ENCODE peak calls at places on chromosomes 7 and 10, in seven cellular contexts. J is A549; U is prostate gland; Z is mammary epithelial cell; P is A172; R is activated CD8-positive, alpha-beta memory T cell treated with anti-CD3 and anti-CD28 coated beads for 48 hours; V is T follicular helper cell. O is an unnamed sample.

GRCh38 chr7:108613147-108613948 is 43.7 kb downstream of the DNAJB9 start:
- DNase-seq in U (no peak), V (no peak), Z (peak), R (no peak), P (peak), J (peak), O (peak)

GRCh38 chr7:20330797-20331230 is at the start of gene ITGB8:
- DNase-seq in V (no peak), R (no peak), J (peak), Z (no peak), U (peak), P (no peak), O (no peak)

GRCh38 chr10:62658516-62658915 is 146.0 kb upstream of the ADO start:
- DNase-seq in V (no peak), R (no peak), Z (no peak), U (no peak), J (no peak), P (no peak), O (no peak)

GRCh38 chr7:116446179-116446855 is 53.2 kb upstream of the CAV2 start:
- DNase-seq in R (no peak), J (no peak), Z (no peak), V (no peak), P (no peak), U (no peak), O (no peak)

GRCh38 chr7:108248418-108248817 is 118.3 kb upstream of the LAMB4 start:
- DNase-seq in V (no peak), Z (no peak), U (no peak), R (no peak), J (no peak), P (no peak), O (no peak)

GRCh38 chr7:131895541-131896173 is 339.2 kb upstream of the PODXL start:
- DNase-seq in P (peak), U (no peak), Z (peak), J (peak), V (no peak), R (no peak), O (peak)

GRCh38 chr10:78365711-78366110 is 332.0 kb downstream of the RPS24 start:
- DNase-seq in Z (no peak), J (no peak), U (no peak), P (no peak), R (no peak), V (no peak), O (peak)

GRCh38 chr7:49038821-49039358 is 114.5 kb downstream of the CDC14C start:
- DNase-seq in Z (no peak), J (no peak), V (no peak), U (no peak), R (no peak), P (no peak), O (no peak)

GRCh38 chr7:14748461-14748860 is 154.1 kb downstream of the DGKB start:
- DNase-seq in P (peak), Z (peak), J (no peak), V (no peak), R (no peak), U (no peak), O (peak)

GRCh38 chr10:13340068-13340467 is 8.0 kb downstream of the SEPHS1 start:
- DNase-seq in Z (no peak), J (no peak), P (no peak), V (no peak), U (no peak), R (no peak), O (no peak)

GRCh38 chr10:113937756-113938155 is 83.3 kb downstream of the NHLRC2 start:
- DNase-seq in U (no peak), V (no peak), Z (no peak), P (no peak), J (no peak), R (no peak), O (no peak)

GRCh38 chr7:105600720-105601550 is 19.6 kb upstream of the EFCAB10 start:
- DNase-seq in P (no peak), V (no peak), U (no peak), J (no peak), Z (peak), R (no peak), O (peak)

GRCh38 chr10:94315975-94316464 is 46.7 kb downstream of the NOC3L start:
- DNase-seq in P (no peak), R (no peak), V (no peak), Z (no peak), U (no peak), J (no peak), O (peak)

GRCh38 chr10:101132636-101133473 is 1.8 kb downstream of the TLX1 start:
- DNase-seq in P (no peak), V (no peak), J (no peak), Z (no peak), R (no peak), U (no peak), O (no peak)

GRCh38 chr10:62726142-62726541 is 78.4 kb upstream of the ADO start:
- DNase-seq in V (no peak), Z (peak), U (no peak), J (no peak), P (no peak), R (peak), O (no peak)

GRCh38 chr10:31617767-31618166 is 298.8 kb downstream of the ZEB1 start:
- DNase-seq in R (no peak), V (no peak), J (no peak), Z (no peak), P (no peak), U (no peak), O (no peak)

GRCh38 chr10:21053953-21054352 is 156.8 kb upstream of the NEBL start:
- DNase-seq in U (no peak), R (no peak), P (no peak), V (no peak), J (no peak), Z (no peak), O (no peak)

GRCh38 chr10:77524300-77524711 is 113.3 kb downstream of the KCNMA1 start:
- DNase-seq in J (no peak), V (no peak), U (no peak), R (no peak), P (peak), Z (peak), O (peak)

GRCh38 chr10:27659786-27660185 is 85.8 kb downstream of the MKX start:
- DNase-seq in U (no peak), P (peak), Z (no peak), V (no peak), J (no peak), R (no peak), O (peak)

GRCh38 chr10:98368644-98369043 is 46.3 kb downstream of the PYROXD2 start:
- DNase-seq in Z (no peak), R (no peak), P (no peak), J (no peak), U (no peak), V (no peak), O (no peak)

GRCh38 chr7:116810267-116811116 is 51.9 kb upstream of the CAPZA2 start:
- DNase-seq in R (no peak), Z (no peak), U (no peak), V (no peak), J (peak), P (no peak), O (no peak)

GRCh38 chr10:123141791-123142700 is 5.9 kb upstream of the HMX2 start:
- DNase-seq in J (no peak), U (no peak), R (no peak), Z (no peak), V (no peak), P (no peak), O (no peak)

GRCh38 chr7:139727151-139727705 is 50.6 kb downstream of the HIPK2 start:
- DNase-seq in Z (peak), P (no peak), R (no peak), U (no peak), V (no peak), J (no peak), O (no peak)

GRCh38 chr10:44356139-44357115 is 28.5 kb downstream of the CXCL12 start:
- DNase-seq in U (no peak), R (no peak), P (no peak), V (no peak), Z (peak), J (no peak), O (no peak)

GRCh38 chr10:92567952-92568600 is 5.8 kb downstream of the IDE start:
- DNase-seq in U (no peak), R (no peak), P (peak), J (no peak), V (no peak), Z (peak), O (peak)

GRCh38 chr7:44073664-44074348 is 8.4 kb upstream of the PGAM2 start:
- DNase-seq in V (no peak), U (peak), R (no peak), J (no peak), P (peak), Z (peak), O (peak)

GRCh38 chr7:123635551-123636359 is 19.9 kb upstream of the LMOD2 start:
- DNase-seq in J (peak), P (peak), R (no peak), U (no peak), V (no peak), Z (no peak), O (peak)

GRCh38 chr7:11298220-11298619 is 324.5 kb downstream of the PHF14 start:
- DNase-seq in Z (no peak), U (no peak), J (no peak), R (no peak), V (no peak), P (peak), O (peak)

GRCh38 chr10:76403876-76404275 is 972.5 kb downstream of the LRMDA start:
- DNase-seq in Z (peak), P (no peak), R (no peak), U (no peak), V (no peak), J (no peak), O (no peak)

GRCh38 chr10:43759216-43759615 is 110.5 kb upstream of the ZNF32 start:
- DNase-seq in J (no peak), U (no peak), R (no peak), V (no peak), P (no peak), Z (no peak), O (no peak)

GRCh38 chr10:128150551-128150950 is 24.3 kb upstream of the MKI67 start:
- DNase-seq in J (no peak), V (no peak), U (no peak), R (no peak), P (no peak), Z (no peak), O (no peak)

GRCh38 chr10:70444613-70445222 is 3.2 kb upstream of the NODAL start:
- DNase-seq in U (no peak), R (no peak), P (no peak), V (no peak), J (no peak), Z (no peak), O (no peak)

GRCh38 chr10:103580011-103580410 is 86.5 kb downstream of the NEURL1 start:
- DNase-seq in U (no peak), Z (no peak), V (no peak), R (no peak), P (no peak), J (no peak), O (no peak)

GRCh38 chr10:120600871-120601644 is 144.0 kb downstream of the PLPP4 start:
- DNase-seq in U (no peak), J (no peak), R (no peak), P (peak), V (no peak), Z (peak), O (peak)

GRCh38 chr10:104802941-104803340 is 161.9 kb downstream of the SORCS3 start:
- DNase-seq in P (no peak), R (no peak), Z (no peak), V (no peak), U (no peak), J (no peak), O (no peak)

GRCh38 chr10:131676046-131676445 is 224.8 kb upstream of the PPP2R2D start:
- DNase-seq in R (no peak), Z (no peak), U (no peak), J (no peak), P (no peak), V (no peak), O (no peak)

O was measured in astrocyte of the hippocampus.